ENCODE peak calls at places on chromosomes 13 and 19, in ten cellular contexts. T, L, Z, C, M, K, O, G, I and S are unnamed samples.
A peak's percentile ranks its signal among the peaks of the same experiment; 100 is the strongest.

GRCh38 chr19:45178262-45179062 is at the start of gene BLOC1S3:
- DNase-seq in T (peak; percentile 100), L (peak; percentile 99), Z (peak; percentile 99), C (peak; percentile 100), M (peak; percentile 100), K (peak; percentile 100), O (peak; percentile 100), G (peak; percentile 100), I (peak; percentile 100), S (peak; percentile 99)

GRCh38 chr19:1154731-1155351 is 19.2 kb downstream of the SBNO2 start:
- DNase-seq in T (peak; percentile 81), L (no peak), Z (no peak), C (no peak), M (peak; percentile 92), K (peak; percentile 60), O (peak; percentile 58), G (peak; percentile 83), I (peak; percentile 85), S (no peak)

GRCh38 chr19:48194041-48194871 is 23.8 kb downstream of the ZSWIM9 start:
- DNase-seq in T (no peak), L (no peak), Z (no peak), C (no peak), M (peak; percentile 19), K (no peak), O (no peak), G (no peak), I (no peak), S (no peak)

GRCh38 chr19:51830263-51830662 is 35.3 kb downstream of the FPR3 start:
- DNase-seq in T (no peak), L (no peak), Z (no peak), C (no peak), M (peak; percentile 14), K (no peak), O (no peak), G (no peak), I (no peak), S (no peak)

GRCh38 chr13:99131410-99131809 is 69.2 kb upstream of the UBAC2 start:
- DNase-seq in T (no peak), L (no peak), Z (no peak), C (no peak), M (no peak), K (no peak), O (no peak), G (no peak), I (no peak), S (no peak)

GRCh38 chr19:12695514-12695913 is 917 bp downstream of the FBXW9 start:
- DNase-seq in T (no peak), L (no peak), Z (no peak), C (no peak), M (no peak), K (no peak), O (no peak), G (no peak), I (no peak), S (no peak)

GRCh38 chr19:54515156-54515555 is 12.5 kb downstream of the LAIR2 start:
- DNase-seq in T (no peak), L (no peak), Z (no peak), C (no peak), M (no peak), K (no peak), O (no peak), G (no peak), I (no peak), S (no peak)

GRCh38 chr13:109088528-109088927 is 459.1 kb downstream of the MYO16 start:
- DNase-seq in T (no peak), L (no peak), Z (no peak), C (peak; percentile 14), M (no peak), K (no peak), O (no peak), G (no peak), I (no peak), S (no peak)

GRCh38 chr13:32381539-32381938 is 46.4 kb downstream of the N4BP2L1 start:
- DNase-seq in T (no peak), L (no peak), Z (no peak), C (no peak), M (peak; percentile 61), K (no peak), O (no peak), G (no peak), I (no peak), S (no peak)

DNA sequence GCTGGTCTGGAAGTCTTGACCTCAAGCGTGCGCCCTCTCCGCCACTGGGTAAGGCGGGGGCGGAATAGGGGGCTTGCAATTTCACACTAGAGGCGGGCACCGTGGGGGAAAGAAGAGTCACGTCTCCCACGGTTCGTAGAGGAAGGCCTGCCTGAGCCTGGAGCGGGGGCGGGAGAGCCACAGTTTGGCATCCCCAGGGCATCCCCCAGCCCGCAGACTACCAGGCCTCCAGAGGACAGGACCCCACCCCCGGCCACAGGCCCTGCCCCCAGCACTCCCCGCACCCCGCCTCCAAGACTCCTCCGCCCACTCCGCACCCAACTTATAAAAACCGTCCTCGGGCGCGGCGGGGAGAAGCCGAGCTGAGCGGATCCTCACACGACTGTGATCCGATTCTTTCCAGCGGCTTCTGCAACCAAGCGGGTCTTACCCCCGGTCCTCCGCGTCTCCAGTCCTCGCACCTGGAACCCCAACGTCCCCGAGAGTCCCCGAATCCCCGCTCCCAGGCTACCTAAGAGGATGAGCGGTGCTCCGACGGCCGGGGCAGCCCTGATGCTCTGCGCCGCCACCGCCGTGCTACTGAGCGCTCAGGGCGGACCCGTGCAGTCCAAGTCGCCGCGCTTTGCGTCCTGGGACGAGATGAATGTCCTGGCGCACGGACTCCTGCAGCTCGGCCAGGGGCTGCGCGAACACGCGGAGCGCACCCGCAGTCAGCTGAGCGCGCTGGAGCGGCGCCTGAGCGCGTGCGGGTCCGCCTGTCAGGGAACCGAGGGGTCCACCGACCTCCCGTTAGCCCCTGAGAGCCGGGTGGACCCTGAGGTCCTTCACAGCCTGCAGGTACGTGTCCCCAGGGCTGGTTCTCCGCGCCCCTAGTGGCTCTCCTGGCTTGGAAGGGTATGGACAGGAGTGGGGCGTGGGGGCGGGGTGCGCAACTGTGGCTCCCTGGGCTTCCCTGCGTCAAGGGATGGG is at the start of gene ANGPTL4:
- DNase-seq in T (peak; percentile 74), L (peak; percentile 23), Z (peak; percentile 60), C (peak; percentile 64), M (peak; percentile 56), K (no peak), O (peak; percentile 69), G (peak; percentile 77), I (peak; percentile 78), S (peak; percentile 76)
- TF ChIP-seq CTCF in T (no peak), L (peak; percentile 35), Z (no peak), C (no peak), M (peak; percentile 32), K (peak; percentile 26), O (no peak), G (no peak), I (peak; percentile 34), S (peak; percentile 38)

DNA sequence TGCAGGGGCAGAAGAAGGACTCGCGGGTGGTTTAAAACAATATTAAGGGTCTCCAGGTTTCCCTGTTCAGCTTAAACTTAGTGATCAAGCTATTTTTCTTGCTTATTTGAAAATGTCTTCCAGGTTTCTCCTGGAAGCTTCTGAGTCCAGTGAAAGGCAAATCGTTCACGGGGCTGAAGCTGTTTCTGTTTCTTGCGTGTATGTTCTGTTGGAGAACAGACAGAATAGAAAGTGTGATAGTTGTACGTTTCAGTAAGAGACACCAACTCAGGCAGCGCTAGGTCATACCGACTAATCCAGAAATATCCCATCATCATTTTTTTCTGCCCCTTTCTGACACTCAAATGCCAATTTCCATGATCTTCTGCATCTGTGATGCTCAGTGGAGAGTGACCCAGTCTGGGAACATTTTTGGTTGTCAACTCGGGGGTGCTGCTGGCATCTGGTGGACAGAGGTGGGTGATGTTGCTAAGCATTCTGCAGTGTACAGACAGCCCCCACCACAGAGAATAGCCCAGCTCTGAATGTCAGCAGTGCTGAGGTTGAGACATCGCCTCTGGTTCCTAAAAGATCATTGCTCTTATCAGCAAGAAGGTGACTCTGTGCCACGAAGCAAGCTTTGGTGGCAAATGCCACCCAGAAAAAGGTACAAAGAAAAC is 4.3 kb downstream of the KLF2 start:
- DNase-seq in T (no peak), L (no peak), Z (no peak), C (no peak), M (peak; percentile 59), K (no peak), O (no peak), G (no peak), I (no peak), S (no peak)
- TF ChIP-seq CTCF in T (no peak), L (no peak), Z (no peak), C (no peak), M (no peak), K (no peak), O (no peak), G (no peak), I (peak; percentile 32), S (no peak)

DNA sequence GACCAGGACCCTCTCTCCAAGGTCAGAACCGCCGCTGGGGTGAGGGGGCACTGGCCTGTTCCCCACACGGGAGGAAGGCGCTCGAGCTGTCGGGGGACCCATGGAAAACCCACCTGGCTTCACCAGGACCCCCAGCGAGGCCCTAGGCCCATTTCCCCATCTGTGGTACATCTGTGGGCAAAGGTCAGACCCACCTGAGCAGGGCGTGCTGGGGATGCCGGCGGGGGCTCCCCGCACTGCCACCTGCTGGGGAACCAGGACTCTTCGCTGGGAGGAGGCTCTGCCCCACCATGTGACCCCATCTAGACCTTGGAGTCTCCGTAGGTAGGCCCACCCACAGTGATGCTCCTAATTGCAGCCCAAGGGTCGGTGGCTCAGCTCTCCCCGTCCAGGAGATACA is 511 bp downstream of the WDR88 start:
- DNase-seq in T (no peak), L (no peak), Z (no peak), C (no peak), M (no peak), K (no peak), O (peak; percentile 70), G (no peak), I (no peak), S (no peak)
- TF ChIP-seq CTCF in T (no peak), L (peak; percentile 23), Z (no peak), C (peak; percentile 22), M (peak; percentile 27), K (peak; percentile 23), O (peak; percentile 44), G (no peak), I (no peak), S (no peak)

GRCh38 chr19:3554254-3555083 is 2.9 kb downstream of the MFSD12 start:
- DNase-seq in T (no peak), L (no peak), Z (no peak), C (no peak), M (no peak), K (no peak), O (no peak), G (no peak), I (no peak), S (no peak)

GRCh38 chr19:3555653-3556422 is 1.5 kb downstream of the MFSD12 start:
- DNase-seq in T (no peak), L (no peak), Z (no peak), C (no peak), M (no peak), K (no peak), O (no peak), G (no peak), I (no peak), S (no peak)

GRCh38 chr19:3556423-3556977 is 886 bp downstream of the MFSD12 start:
- DNase-seq in T (no peak), L (no peak), Z (no peak), C (no peak), M (no peak), K (no peak), O (no peak), G (no peak), I (no peak), S (no peak)

GRCh38 chr19:3557461-3558248 is at the start of gene MFSD12:
- DNase-seq in T (peak; percentile 97), L (peak; percentile 89), Z (peak; percentile 95), C (peak; percentile 97), M (peak; percentile 82), K (peak; percentile 65), O (peak; percentile 93), G (peak; percentile 92), I (peak; percentile 95), S (peak; percentile 95)

GRCh38 chr19:3556978-3557460 is 367 bp downstream of the MFSD12 start:
- DNase-seq in T (no peak), L (no peak), Z (peak; percentile 57), C (peak; percentile 68), M (no peak), K (no peak), O (peak; percentile 46), G (no peak), I (no peak), S (no peak)
- TF ChIP-seq CTCF in T (no peak), L (peak; percentile 22), Z (no peak), C (no peak), M (no peak), K (no peak), O (no peak), G (no peak), I (peak; percentile 25), S (peak; percentile 29)